ENCODE peak calls at places on chromosomes 11 and 22, in ten cellular contexts. R, I, K, C, F, Z, H, E, X and O are unnamed samples.

GRCh38 chr11:84855846-84856245 is 771.3 kb downstream of the DLG2 start:
- DNase-seq in X (no peak), I (peak; percentile 47), K (no peak), C (no peak), E (no peak), R (no peak), F (no peak), Z (no peak), H (no peak), O (no peak)

GRCh38 chr11:121575250-121575962 is 122.6 kb upstream of the SORL1-AS1 start:
- DNase-seq in F (peak; percentile 35), X (peak; percentile 31), Z (no peak), C (peak; percentile 14), R (peak; percentile 92), K (no peak), H (peak; percentile 82), E (peak; percentile 22), I (peak; percentile 81), O (peak; percentile 34)

GRCh38 chr11:86755196-86755595 is 45.1 kb upstream of the PRSS23 start:
- DNase-seq in X (no peak), H (no peak), E (no peak), C (no peak), R (no peak), K (no peak), I (no peak), Z (no peak), F (no peak), O (no peak)

GRCh38 chr22:25655536-25655935 is 86.5 kb upstream of the MYO18B start:
- DNase-seq in K (no peak), C (no peak), F (no peak), E (no peak), Z (no peak), I (no peak), H (no peak), R (no peak), X (no peak), O (no peak)

GRCh38 chr11:5596611-5597201 is at the start of gene TRIM6:
- DNase-seq in Z (peak; percentile 23), H (peak; percentile 73), E (peak; percentile 75), R (peak; percentile 68), X (no peak), I (peak; percentile 35), K (no peak), C (peak; percentile 2), F (peak; percentile 66), O (peak; percentile 65)

GRCh38 chr11:70111269-70112016 is 33.3 kb downstream of the ANO1 start:
- DNase-seq in F (peak; percentile 69), Z (no peak), R (no peak), C (peak; percentile 35), E (peak; percentile 82), H (peak; percentile 82), K (no peak), I (peak; percentile 67), X (peak; percentile 55), O (peak; percentile 87)

GRCh38 chr11:7019500-7020182 is 505 bp downstream of the ZNF214 start:
- DNase-seq in C (no peak), I (peak; percentile 20), H (peak; percentile 56), K (no peak), X (no peak), F (peak; percentile 31), R (peak; percentile 55), Z (no peak), E (peak; percentile 11), O (no peak)

GRCh38 chr11:108025387-108026080 is 16.8 kb downstream of the CUL5 start:
- DNase-seq in C (no peak), E (no peak), R (no peak), I (peak; percentile 52), Z (no peak), K (peak; percentile 27), F (no peak), H (no peak), X (no peak), O (no peak)

GRCh38 chr11:86869966-86870570 is 69.7 kb downstream of the PRSS23 start:
- DNase-seq in R (no peak), E (no peak), X (peak; percentile 63), K (peak; percentile 6), H (no peak), C (peak; percentile 17), F (peak; percentile 70), I (peak; percentile 63), Z (peak; percentile 51), O (no peak)

GRCh38 chr11:27596802-27597201 is 90.2 kb upstream of the LIN7C start:
- DNase-seq in H (no peak), R (no peak), Z (no peak), F (no peak), K (no peak), X (no peak), C (no peak), E (no peak), I (no peak), O (no peak)

GRCh38 chr11:27603376-27603775 is 96.8 kb upstream of the LIN7C start:
- DNase-seq in C (no peak), F (no peak), E (no peak), Z (no peak), X (no peak), I (no peak), H (no peak), K (no peak), R (no peak), O (no peak)

GRCh38 chr11:27600656-27601055 is 94.1 kb upstream of the LIN7C start:
- DNase-seq in C (no peak), Z (no peak), E (no peak), F (no peak), X (no peak), R (no peak), H (no peak), K (no peak), I (no peak), O (no peak)

GRCh38 chr11:27596388-27596787 is 89.8 kb upstream of the LIN7C start:
- DNase-seq in H (no peak), F (no peak), X (no peak), Z (no peak), C (no peak), K (no peak), I (no peak), R (no peak), E (no peak), O (no peak)

DNA sequence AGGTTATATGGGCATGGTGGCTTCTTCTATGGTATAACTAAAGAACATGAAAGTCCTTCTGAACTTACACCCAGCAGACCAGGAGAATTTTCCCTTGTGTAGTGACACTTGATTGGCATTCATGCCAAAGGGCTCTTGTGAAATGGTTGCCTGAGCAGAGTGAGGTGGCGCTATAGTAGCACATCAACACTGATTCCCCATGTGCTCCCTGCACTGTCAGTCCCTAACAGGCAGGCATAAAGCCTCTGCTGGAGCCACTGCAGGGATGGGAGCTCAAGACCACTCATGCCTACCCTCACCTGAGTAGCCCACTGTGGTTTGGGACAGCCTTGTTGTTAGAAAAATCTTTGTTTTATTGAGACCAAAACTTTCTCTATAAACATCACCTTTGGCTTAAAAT is 92.6 kb upstream of the LIN7C start:
- DNase-seq in H (no peak), K (no peak), X (no peak), C (no peak), Z (no peak), I (no peak), E (no peak), R (no peak), F (no peak), O (no peak)
- TF ChIP-seq POLR2A in H (no peak), K (no peak), X (no peak), C (no peak), Z (no peak), I (no peak), E (no peak), R (no peak), F (no peak), O (no peak)

GRCh38 chr22:37558815-37559214 is 1.5 kb upstream of the CDC42EP1 start:
- DNase-seq in C (no peak), X (no peak), E (no peak), K (no peak), Z (no peak), F (no peak), H (no peak), R (no peak), I (no peak), O (no peak)

GRCh38 chr22:37560682-37561208 is 465 bp downstream of the CDC42EP1 start:
- DNase-seq in E (no peak), F (peak; percentile 76), X (no peak), I (peak; percentile 53), R (peak; percentile 80), C (no peak), Z (no peak), K (no peak), H (peak; percentile 79), O (no peak)

GRCh38 chr22:37559521-37559900 is 769 bp upstream of the CDC42EP1 start:
- DNase-seq in X (no peak), K (no peak), R (no peak), H (no peak), C (no peak), I (no peak), F (no peak), Z (no peak), E (no peak), O (no peak)

GRCh38 chr22:37561209-37562048 is 1.1 kb downstream of the CDC42EP1 start:
- DNase-seq in H (peak; percentile 92), K (peak; percentile 87), C (peak; percentile 55), E (peak; percentile 61), F (peak; percentile 98), R (peak; percentile 94), X (peak; percentile 91), Z (peak; percentile 96), I (peak; percentile 86), O (peak; percentile 92)

GRCh38 chr22:37559901-37560681 is at the start of gene CDC42EP1:
- DNase-seq in C (no peak), E (peak; percentile 37), F (peak; percentile 80), X (no peak), R (peak; percentile 88), Z (no peak), H (peak; percentile 77), I (peak; percentile 36), K (no peak), O (no peak)
- TF ChIP-seq POLR2A in C (peak; percentile 67), E (peak; percentile 74), F (peak; percentile 61), X (no peak), R (peak; percentile 96), Z (peak; percentile 72), H (peak; percentile 46), I (peak; percentile 90), K (no peak), O (no peak)

DNA sequence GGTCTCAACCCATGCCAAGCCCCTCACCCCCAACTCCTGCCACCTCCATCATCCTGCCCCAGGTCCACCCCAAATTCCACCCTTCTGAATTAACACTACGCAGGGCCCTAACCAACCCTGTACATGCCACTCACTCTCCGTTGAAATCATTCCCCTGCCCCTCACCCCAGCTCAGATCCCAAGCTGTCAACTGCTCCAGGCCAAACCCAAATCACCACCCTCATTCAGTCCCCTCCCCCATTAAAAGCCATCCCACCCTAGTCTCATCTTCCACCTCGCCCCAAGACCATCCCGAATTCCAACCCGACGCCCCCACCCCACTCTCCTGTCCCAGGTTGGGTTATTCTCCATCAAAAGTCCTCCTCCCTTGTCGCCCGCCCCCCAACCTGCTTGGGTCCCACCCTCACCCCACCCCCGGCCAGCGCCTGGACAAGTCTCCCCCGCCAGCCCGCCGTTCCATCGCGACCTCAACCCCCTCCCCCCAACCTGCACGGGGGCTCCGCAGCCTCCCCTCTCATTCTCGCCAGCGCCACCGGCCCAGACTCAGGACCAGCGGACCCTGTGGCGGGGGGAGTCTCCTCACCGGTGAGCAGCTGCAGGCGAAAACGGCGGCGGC is 464 bp downstream of the FAM168A start:
- DNase-seq in H (no peak), C (no peak), K (no peak), E (no peak), Z (no peak), I (no peak), F (no peak), X (peak; percentile 14), R (no peak), O (no peak)
- TF ChIP-seq POLR2A in H (no peak), C (no peak), K (no peak), E (no peak), Z (no peak), I (no peak), F (no peak), X (no peak), R (no peak), O (no peak)

GRCh38 chr11:77175869-77176539 is 48.0 kb downstream of the MYO7A start:
- DNase-seq in C (peak; percentile 34), F (no peak), K (no peak), R (peak; percentile 67), E (no peak), I (no peak), Z (no peak), H (peak; percentile 82), X (peak; percentile 39), O (no peak)
- TF ChIP-seq POLR2A in C (no peak), F (no peak), K (no peak), R (no peak), E (no peak), I (no peak), Z (no peak), H (no peak), X (no peak), O (no peak)